ENCODE peak calls at places on chromosomes 4 and X, in eight cellular contexts. E is activated CD4-positive, alpha-beta T cell treated with anti-CD3 and anti-CD28 coated beads for 1 hour; U is memory B cell; W is CD4-positive, alpha-beta T cell; P is hepatocyte; C is SK-N-SH; L is activated T-helper 1 cell treated with Interleukin-2 at 50 U/mL for 16 hours; A is activated CD8-positive, alpha-beta T cell treated with anti-CD3 and anti-CD28 coated beads, Interleukin-2, amount 10 ng/mL, durations not matched to agents 7 days and 5 days. O is an unnamed sample.

GRCh38 chr4:36870121-36870520 is 374.4 kb upstream of the NWD2 start:
- DNase-seq in W (no peak), U (no peak), A (no peak), C (no peak), P (no peak), E (no peak), L (no peak), O (no peak)

GRCh38 chr4:43690121-43690520 is 758.5 kb downstream of the KCTD8 start:
- DNase-seq in P (no peak), W (no peak), A (no peak), U (no peak), C (no peak), L (no peak), E (no peak), O (no peak)

GRCh38 chrX:24777660-24778059 is 83.9 kb downstream of the POLA1 start:
- DNase-seq in C (no peak), L (no peak), E (no peak), W (no peak), A (no peak), P (no peak), U (peak), O (no peak)

GRCh38 chrX:9072281-9072680 is 38.4 kb upstream of the FAM9B start:
- DNase-seq in E (no peak), U (no peak), C (no peak), W (no peak), P (no peak), L (no peak), A (no peak), O (no peak)

GRCh38 chr4:4267981-4268380 is 20.0 kb upstream of the TMEM128 start:
- DNase-seq in P (no peak), U (no peak), A (no peak), L (no peak), E (no peak), C (no peak), W (no peak), O (no peak)

GRCh38 chr4:154030747-154031146 is 241.9 kb upstream of the SFRP2 start:
- DNase-seq in W (no peak), C (no peak), U (no peak), L (no peak), P (peak), E (no peak), A (no peak), O (no peak)

GRCh38 chr4:113539408-113539807 is 222.1 kb downstream of the CAMK2D start:
- DNase-seq in C (no peak), E (no peak), A (no peak), U (no peak), L (no peak), P (no peak), W (no peak), O (no peak)

GRCh38 chrX:6852869-6853268 is 294.6 kb upstream of the STS start:
- DNase-seq in C (no peak), U (no peak), W (no peak), A (no peak), E (no peak), L (no peak), P (peak), O (no peak)

GRCh38 chrX:111348363-111348927 is 63.5 kb downstream of the DCX start:
- DNase-seq in P (no peak), L (no peak), C (no peak), E (no peak), A (no peak), U (no peak), W (no peak), O (no peak)

GRCh38 chrX:118215346-118215745 is 98.7 kb upstream of the KLHL13 start:
- DNase-seq in P (no peak), E (no peak), C (no peak), W (no peak), U (no peak), L (no peak), A (no peak), O (no peak)

GRCh38 chr4:125702406-125702805 is 387.7 kb downstream of the FAT4 start:
- DNase-seq in P (no peak), A (no peak), C (no peak), U (no peak), L (no peak), W (no peak), E (no peak), O (no peak)

GRCh38 chr4:186570193-186570996 is 15.0 kb upstream of the MTNR1A start:
- DNase-seq in P (peak), L (no peak), C (no peak), E (no peak), U (no peak), A (no peak), W (no peak), O (no peak)

GRCh38 chr4:60133414-60133813 is 1066.7 kb upstream of the ADGRL3 start:
- DNase-seq in C (no peak), E (no peak), P (no peak), L (no peak), A (no peak), U (no peak), W (no peak), O (no peak)

GRCh38 chr4:101792056-101792575 is 1.6 kb downstream of the BANK1 start:
- DNase-seq in A (no peak), U (no peak), E (no peak), P (no peak), C (no peak), L (no peak), W (no peak), O (no peak)

GRCh38 chrX:96918864-96919263 is 35.2 kb downstream of the RPA4 start:
- DNase-seq in W (no peak), E (no peak), U (no peak), P (no peak), C (no peak), A (no peak), L (no peak), O (no peak)

GRCh38 chr4:2732526-2732925 is 23.6 kb downstream of the TNIP2 start:
- DNase-seq in E (no peak), W (no peak), A (no peak), L (no peak), C (no peak), P (no peak), U (no peak), O (no peak)

GRCh38 chr4:128525939-128526630 is 238.5 kb upstream of the PGRMC2 start:
- DNase-seq in E (no peak), U (no peak), W (no peak), P (no peak), L (no peak), C (no peak), A (no peak), O (no peak)

GRCh38 chr4:125750399-125750798 is 435.6 kb downstream of the FAT4 start:
- DNase-seq in C (no peak), P (no peak), A (no peak), W (no peak), L (no peak), U (no peak), E (no peak), O (no peak)

GRCh38 chr4:165031436-165032211 is at the start of gene TRIM60:
- DNase-seq in A (no peak), U (no peak), P (no peak), W (no peak), E (no peak), C (no peak), L (no peak), O (no peak)

GRCh38 chrX:120372667-120373370 is 10.9 kb downstream of the ATP1B4 start:
- DNase-seq in L (no peak), U (no peak), E (no peak), W (no peak), A (no peak), C (no peak), P (no peak), O (no peak)

GRCh38 chrX:117768861-117769604 is 347.6 kb downstream of the KLHL13 start:
- DNase-seq in C (no peak), P (no peak), E (no peak), A (no peak), L (no peak), W (no peak), U (no peak), O (no peak)

GRCh38 chrX:10602646-10603045 is 17.7 kb downstream of the MID1 start:
- DNase-seq in C (no peak), U (no peak), P (no peak), E (no peak), W (no peak), A (no peak), L (no peak), O (no peak)

GRCh38 chr4:81650871-81651270 is 179.2 kb upstream of the RASGEF1B start:
- DNase-seq in W (no peak), P (peak), E (no peak), L (no peak), A (no peak), C (no peak), U (no peak), O (no peak)

GRCh38 chr4:110518889-110519490 is 43.0 kb downstream of the ENPEP start:
- DNase-seq in W (no peak), L (no peak), A (peak), E (no peak), P (peak), U (peak), C (peak), O (no peak)

GRCh38 chrX:154593201-154593600 is 8.3 kb downstream of the CTAG1A start:
- DNase-seq in W (no peak), U (no peak), P (no peak), A (no peak), L (no peak), C (no peak), E (no peak), O (no peak)

GRCh38 chr4:143515905-143516304 is 2.4 kb downstream of the SMARCA5 start:
- DNase-seq in W (no peak), E (no peak), A (no peak), U (no peak), C (no peak), P (no peak), L (no peak), O (no peak)

GRCh38 chrX:56766554-56767412 is 37.7 kb downstream of the NBDY start:
- DNase-seq in L (no peak), P (no peak), U (no peak), E (no peak), W (no peak), C (peak), A (no peak), O (peak)

GRCh38 chrX:17527135-17527701 is 152.2 kb downstream of the NHS start:
- DNase-seq in L (no peak), U (no peak), P (no peak), E (no peak), C (no peak), A (no peak), W (no peak), O (no peak)

GRCh38 chr4:154954117-154954516 is 173.0 kb downstream of the RBM46 start:
- DNase-seq in L (no peak), P (no peak), W (no peak), A (no peak), U (no peak), C (no peak), E (no peak), O (no peak)

GRCh38 chrX:153727108-153727931 is 2.7 kb downstream of the ABCD1 start:
- DNase-seq in E (no peak), A (no peak), C (no peak), L (no peak), U (no peak), P (no peak), W (no peak), O (no peak)